ENCODE peak calls at places on chromosomes 7 and 10, in nine cellular contexts. Q, O, J, R, P, D, S, U and M are unnamed samples.

GRCh38 chr7:80466638-80467037 is 45.2 kb downstream of the GNAT3 start:
- DNase-seq in Q (no peak), O (no peak), J (no peak), R (peak), P (no peak), D (no peak), S (peak), U (no peak), M (no peak)

GRCh38 chr7:150388709-150389531 is 9.8 kb downstream of the ZNF775 start:
- DNase-seq in Q (no peak), O (peak), J (no peak), R (no peak), P (no peak), D (no peak), S (no peak), U (peak), M (peak)

GRCh38 chr10:48289652-48290238 is 15.2 kb upstream of the FRMPD2 start:
- DNase-seq in Q (peak), O (peak), J (peak), R (peak), P (peak), D (peak), S (peak), U (peak), M (peak)

GRCh38 chr7:28718042-28718452 is 240.1 kb downstream of the TRIL start:
- DNase-seq in Q (no peak), O (no peak), J (no peak), R (no peak), P (no peak), D (no peak), S (no peak), U (no peak), M (no peak)

GRCh38 chr7:2530076-2530967 is 10.7 kb downstream of the LFNG start:
- DNase-seq in Q (peak), O (no peak), J (peak), R (peak), P (peak), D (peak), S (peak), U (no peak), M (peak)

GRCh38 chr7:2968616-2969397 is 74.9 kb downstream of the CARD11 start:
- DNase-seq in Q (peak), O (no peak), J (no peak), R (peak), P (no peak), D (no peak), S (no peak), U (no peak), M (no peak)

GRCh38 chr7:99437946-99438572 is 539 bp downstream of the PTCD1 start:
- DNase-seq in Q (no peak), O (no peak), J (no peak), R (no peak), P (no peak), D (no peak), S (no peak), U (no peak), M (no peak)

GRCh38 chr10:119663866-119664698 is 12.9 kb downstream of the BAG3 start:
- DNase-seq in Q (peak), O (peak), J (peak), R (no peak), P (no peak), D (no peak), S (peak), U (no peak), M (no peak)

GRCh38 chr10:118610577-118610976 is 15.1 kb upstream of the PRLHR start:
- DNase-seq in Q (no peak), O (no peak), J (no peak), R (no peak), P (no peak), D (no peak), S (no peak), U (no peak), M (no peak)